ENCODE peak calls at places on chromosomes 3 and 15, in seven cellular contexts. K is stimulated activated CD4-positive, alpha-beta T cell treated with anti-CD3 and anti-CD28 coated beads, Interleukin-12 subunit alpha, Interleukin-12 subunit beta, amount 100 ng/mL, for 48 hours; H is thoracic aorta; B is KG1; R is mammary epithelial cell; A is stimulated activated CD8-positive, alpha-beta memory T cell treated with anti-CD3 and anti-CD28 coated beads, Interleukin-15, amount 100 ng/mL, for 4 hours; F is activated B cell treated with CpG ODN at 0.5 μM for 24 hours. Q is an unnamed sample.

GRCh38 chr3:192957441-192957951 is 39.8 kb upstream of the MB21D2 start:
- DNase-seq in A (no peak), K (no peak), R (peak; percentile 92), H (peak; percentile 2), F (no peak), B (peak; percentile 34), Q (no peak)

GRCh38 chr3:184662192-184662591 is 49.7 kb downstream of the MAGEF1 start:
- DNase-seq in F (no peak), B (no peak), K (no peak), R (no peak), A (no peak), H (no peak), Q (no peak)

GRCh38 chr3:44104668-44105321 is 136.9 kb upstream of the TOPAZ1 start:
- DNase-seq in H (no peak), A (peak; percentile 22), R (peak; percentile 95), F (no peak), K (peak; percentile 38), B (peak; percentile 18), Q (no peak)

GRCh38 chr15:38696120-38696727 is 131.6 kb upstream of the RASGRP1 start:
- DNase-seq in H (no peak), A (peak; percentile 62), K (peak; percentile 62), R (peak; percentile 35), F (no peak), B (peak; percentile 53), Q (peak; percentile 94)

GRCh38 chr3:170359178-170359704 is 1.7 kb downstream of the SKIL start:
- DNase-seq in H (no peak), R (no peak), F (no peak), B (no peak), A (no peak), K (no peak), Q (no peak)

GRCh38 chr3:101978348-101978747 is 129.0 kb downstream of the NFKBIZ start:
- DNase-seq in R (no peak), B (no peak), K (no peak), A (no peak), H (no peak), F (no peak), Q (no peak)

GRCh38 chr15:67504796-67505195 is 16.1 kb upstream of the C15orf61 start:
- DNase-seq in R (no peak), F (no peak), H (no peak), K (no peak), A (no peak), B (no peak), Q (no peak)

GRCh38 chr3:20930034-20930433 is 744.0 kb upstream of the SGO1 start:
- DNase-seq in A (no peak), B (no peak), H (no peak), F (no peak), R (peak; percentile 23), K (no peak), Q (no peak)

GRCh38 chr3:76664816-76665215 is 375.1 kb upstream of the ROBO2 start:
- DNase-seq in K (no peak), B (no peak), A (no peak), H (no peak), F (no peak), R (no peak), Q (no peak)

GRCh38 chr3:106839576-106840280 is 537.5 kb upstream of the CCDC54 start:
- DNase-seq in B (no peak), H (no peak), K (no peak), R (no peak), F (no peak), A (no peak), Q (no peak)

GRCh38 chr15:83066034-83066760 is 855 bp downstream of the BTBD1 start:
- DNase-seq in K (no peak), H (no peak), F (no peak), R (peak; percentile 16), A (no peak), B (no peak), Q (no peak)

GRCh38 chr3:178406206-178406605 is 130.0 kb upstream of the KCNMB2 start:
- DNase-seq in A (no peak), B (no peak), H (no peak), F (no peak), K (no peak), R (no peak), Q (no peak)

GRCh38 chr15:73078722-73079121 is 26.5 kb downstream of the NEO1 start:
- DNase-seq in F (no peak), R (peak; percentile 85), H (no peak), K (no peak), A (no peak), B (no peak), Q (no peak)

GRCh38 chr3:48451270-48451669 is 4.7 kb downstream of the ATRIP start:
- DNase-seq in B (no peak), R (no peak), A (no peak), K (no peak), F (no peak), H (no peak), Q (no peak)

GRCh38 chr15:30042556-30042955 is 40.2 kb upstream of the GOLGA8J start:
- DNase-seq in R (no peak), B (no peak), A (no peak), F (no peak), H (no peak), K (no peak), Q (no peak)

GRCh38 chr15:57227899-57228298 is 148.4 kb upstream of the CGNL1 start:
- DNase-seq in K (no peak), H (no peak), B (no peak), A (no peak), F (no peak), R (no peak), Q (no peak)

GRCh38 chr15:48190932-48191573 is 412 bp upstream of the CTXN2 start:
- DNase-seq in H (peak; percentile 7), R (peak; percentile 60), A (no peak), K (peak; percentile 25), F (no peak), B (no peak), Q (no peak)

GRCh38 chr15:86489992-86490391 is 410.3 kb downstream of the AGBL1 start:
- DNase-seq in A (no peak), H (no peak), K (no peak), R (no peak), B (no peak), F (no peak), Q (no peak)

GRCh38 chr3:73530030-73530411 is 94.7 kb downstream of the PDZRN3 start:
- DNase-seq in K (no peak), B (no peak), A (no peak), F (no peak), H (no peak), R (no peak), Q (no peak)

Q was measured in GDM1.